ENCODE peak calls at places on chromosomes 12 and 14, in seven cellular contexts. D is neural progenitor cell, J is HCT116, S is OCI-LY7, L is GM23248, A is MM.1S, G is SK-N-SH. T is an unnamed sample.
A peak's percentile ranks its signal among the peaks of the same experiment; 100 is the strongest.

GRCh38 chr12:131988054-131988796 is 38.5 kb downstream of the EP400 start:
- DNase-seq in D (peak; percentile 19), J (no peak), S (no peak), L (no peak), A (no peak), G (no peak), T (no peak)

GRCh38 chr14:71555654-71556559 is 376.3 kb upstream of the RGS6 start:
- DNase-seq in D (no peak), J (no peak), S (peak; percentile 93), L (peak; percentile 36), A (peak; percentile 78), G (no peak), T (peak; percentile 36)

GRCh38 chr12:132506730-132507538 is 17.0 kb downstream of the FBRSL1 start:
- DNase-seq in D (no peak), J (no peak), S (no peak), L (peak; percentile 79), A (no peak), G (peak; percentile 74), T (peak; percentile 68)

GRCh38 chr12:53696285-53696654 is 20.4 kb upstream of the ATP5MC2 start:
- DNase-seq in D (peak; percentile 94), J (peak; percentile 95), S (peak; percentile 31), L (peak; percentile 61), A (peak; percentile 53), G (peak; percentile 84), T (peak; percentile 89)

GRCh38 chr12:47736877-47737676 is 11.8 kb upstream of the ENDOU start:
- DNase-seq in D (no peak), J (no peak), S (no peak), L (peak; percentile 78), A (no peak), G (peak; percentile 84), T (peak; percentile 44)

GRCh38 chr12:130708648-130709047 is 7.5 kb downstream of the RIMBP2 start:
- DNase-seq in D (no peak), J (no peak), S (no peak), L (no peak), A (no peak), G (no peak), T (no peak)

GRCh38 chr14:102907980-102908730 is 14.3 kb upstream of the AMN start:
- DNase-seq in D (no peak), J (no peak), S (no peak), L (no peak), A (no peak), G (peak; percentile 22), T (no peak)

GRCh38 chr12:111037047-111037446 is 116.7 kb upstream of the MYL2 start:
- DNase-seq in D (no peak), J (no peak), S (no peak), L (no peak), A (no peak), G (no peak), T (no peak)

GRCh38 chr12:122523280-122523679 is 3.5 kb downstream of the RSRC2 start:
- DNase-seq in D (no peak), J (no peak), S (no peak), L (peak; percentile 79), A (no peak), G (no peak), T (peak; percentile 19)

GRCh38 chr14:25953532-25954144 is 644.2 kb downstream of the NOVA1 start:
- DNase-seq in D (no peak), J (no peak), S (no peak), L (peak; percentile 86), A (no peak), G (no peak), T (peak; percentile 63)

GRCh38 chr12:67002711-67003110 is 266.4 kb upstream of the CAND1 start:
- DNase-seq in D (no peak), J (no peak), S (no peak), L (no peak), A (no peak), G (no peak), T (no peak)

GRCh38 chr12:109881752-109882151 is 1.4 kb upstream of the GLTP start:
- DNase-seq in D (no peak), J (no peak), S (no peak), L (peak; percentile 38), A (no peak), G (no peak), T (no peak)

GRCh38 chr12:120399531-120399930 is 30.6 kb upstream of the MSI1 start:
- DNase-seq in D (no peak), J (no peak), S (no peak), L (peak; percentile 53), A (no peak), G (no peak), T (no peak)

GRCh38 chr12:110796952-110797351 is 49.8 kb upstream of the CCDC63 start:
- DNase-seq in D (no peak), J (peak; percentile 40), S (no peak), L (peak; percentile 19), A (no peak), G (no peak), T (no peak)

GRCh38 chr14:68191567-68192321 is 372.2 kb downstream of the RAD51B start:
- DNase-seq in D (no peak), J (peak; percentile 22), S (no peak), L (no peak), A (no peak), G (no peak), T (peak; percentile 67)

GRCh38 chr14:50783542-50783941 is 47.4 kb downstream of the NIN start:
- DNase-seq in D (no peak), J (no peak), S (no peak), L (no peak), A (no peak), G (no peak), T (no peak)

GRCh38 chr14:104734051-104734587 is 10.1 kb downstream of the ADSS1 start:
- DNase-seq in D (no peak), J (no peak), S (no peak), L (no peak), A (no peak), G (no peak), T (no peak)

GRCh38 chr12:79555006-79555925 is 135.5 kb downstream of the PAWR start:
- DNase-seq in D (no peak), J (peak; percentile 26), S (peak; percentile 31), L (peak; percentile 67), A (no peak), G (peak; percentile 36), T (peak; percentile 64)

GRCh38 chr12:53062011-53062961 is 12.4 kb downstream of the TNS2 start:
- DNase-seq in D (no peak), J (no peak), S (no peak), L (no peak), A (no peak), G (no peak), T (no peak)

GRCh38 chr14:50232276-50232642 is 881 bp upstream of the SOS2 start:
- DNase-seq in D (no peak), J (no peak), S (no peak), L (no peak), A (no peak), G (no peak), T (no peak)

GRCh38 chr14:62015945-62016344 is 253.7 kb downstream of the SNAPC1 start:
- DNase-seq in D (no peak), J (no peak), S (no peak), L (peak; percentile 52), A (peak; percentile 41), G (no peak), T (no peak)

GRCh38 chr14:69617796-69618195 is 6.4 kb downstream of the SUSD6 start:
- DNase-seq in D (no peak), J (no peak), S (peak; percentile 57), L (no peak), A (no peak), G (no peak), T (no peak)

GRCh38 chr14:103684871-103685270 is 30.4 kb downstream of the XRCC3 start:
- DNase-seq in D (no peak), J (no peak), S (no peak), L (no peak), A (no peak), G (no peak), T (no peak)

GRCh38 chr14:96391293-96392118 is 422 bp upstream of the AK7 start:
- DNase-seq in D (peak; percentile 98), J (peak; percentile 85), S (peak; percentile 94), L (peak; percentile 98), A (peak; percentile 87), G (peak; percentile 99), T (peak; percentile 98)

GRCh38 chr12:6337958-6338406 is 3.9 kb downstream of the TNFRSF1A start:
- DNase-seq in D (no peak), J (no peak), S (no peak), L (peak; percentile 64), A (no peak), G (no peak), T (no peak)

GRCh38 chr12:108812324-108812723 is 45.1 kb downstream of the SSH1 start:
- DNase-seq in D (no peak), J (no peak), S (no peak), L (peak; percentile 1), A (no peak), G (no peak), T (no peak)

GRCh38 chr14:66365388-66365787 is 120.8 kb upstream of the CCDC196 start:
- DNase-seq in D (no peak), J (no peak), S (no peak), L (no peak), A (no peak), G (no peak), T (no peak)
- TF ChIP-seq EZH2phosphoT487 in D (no peak), J (no peak), S (no peak), L (no peak), A (no peak), G (no peak), T (no peak)

GRCh38 chr12:12559699-12560296 is 2.9 kb downstream of the DUSP16 start:
- DNase-seq in D (no peak), J (no peak), S (no peak), L (no peak), A (no peak), G (no peak), T (no peak)
- TF ChIP-seq EZH2phosphoT487 in D (no peak), J (no peak), S (no peak), L (no peak), A (no peak), G (no peak), T (no peak)

GRCh38 chr14:90678420-90678819 is 137.8 kb downstream of the TTC7B start:
- DNase-seq in D (no peak), J (no peak), S (no peak), L (peak; percentile 65), A (no peak), G (no peak), T (no peak)
- TF ChIP-seq EZH2phosphoT487 in D (no peak), J (no peak), S (no peak), L (no peak), A (no peak), G (no peak), T (no peak)

GRCh38 chr12:124491856-124492420 is 75.5 kb downstream of the NCOR2 start:
- DNase-seq in D (no peak), J (no peak), S (no peak), L (no peak), A (no peak), G (no peak), T (no peak)

GRCh38 chr12:124495194-124495983 is 72.0 kb downstream of the NCOR2 start:
- DNase-seq in D (no peak), J (no peak), S (no peak), L (no peak), A (no peak), G (no peak), T (no peak)

GRCh38 chr12:124492879-124493808 is 74.3 kb downstream of the NCOR2 start:
- DNase-seq in D (no peak), J (no peak), S (no peak), L (no peak), A (no peak), G (no peak), T (no peak)

GRCh38 chr12:124494751-124495129 is 72.7 kb downstream of the NCOR2 start:
- DNase-seq in D (no peak), J (no peak), S (no peak), L (no peak), A (no peak), G (no peak), T (no peak)

GRCh38 chr12:124493809-124494750 is 73.3 kb downstream of the NCOR2 start:
- DNase-seq in D (no peak), J (no peak), S (peak; percentile 23), L (no peak), A (no peak), G (no peak), T (no peak)
- TF ChIP-seq EZH2phosphoT487 in D (no peak), J (no peak), S (no peak), L (no peak), A (no peak), G (no peak), T (no peak)

T was measured in hepatocyte.